ENCODE peak calls at places on chromosome 1, in six cellular contexts. N is HL-60, V is stomach, C is psoas muscle, T is esophagus squamous epithelium, I is AG10803. A is an unnamed sample.

GRCh38 chr1:200969726-200970521 is 53.6 kb downstream of the KIF21B start:
- DNase-seq in N (no peak), V (no peak), C (no peak), T (no peak), I (no peak), A (no peak)

GRCh38 chr1:247386217-247386616 is 29.8 kb upstream of the NLRP3 start:
- DNase-seq in N (no peak), V (no peak), C (no peak), T (no peak), I (no peak), A (no peak)

GRCh38 chr1:157963713-157964112 is 29.7 kb upstream of the KIRREL1 start:
- DNase-seq in N (no peak), V (peak; percentile 57), C (peak; percentile 63), T (no peak), I (peak; percentile 54), A (no peak)

GRCh38 chr1:203473281-203473680 is 2.3 kb upstream of the PRELP start:
- DNase-seq in N (no peak), V (no peak), C (no peak), T (no peak), I (no peak), A (no peak)

GRCh38 chr1:16608838-16609560 is 4.4 kb downstream of the NBPF1 start:
- DNase-seq in N (no peak), V (no peak), C (no peak), T (no peak), I (no peak), A (no peak)

GRCh38 chr1:9852410-9853301 is 28.9 kb upstream of the CLSTN1 start:
- DNase-seq in N (peak; percentile 74), V (no peak), C (no peak), T (no peak), I (peak; percentile 83), A (no peak)

GRCh38 chr1:117389284-117389683 is 22.0 kb downstream of the MAN1A2 start:
- DNase-seq in N (no peak), V (no peak), C (no peak), T (no peak), I (no peak), A (no peak)

GRCh38 chr1:67874501-67875111 is 41.3 kb upstream of the GNG12 start:
- DNase-seq in N (no peak), V (no peak), C (no peak), T (no peak), I (no peak), A (no peak)

GRCh38 chr1:16167331-16168143 is 11.7 kb upstream of the EPHA2 start:
- DNase-seq in N (no peak), V (peak; percentile 58), C (no peak), T (no peak), I (no peak), A (no peak)

GRCh38 chr1:39575191-39576015 is 1.2 kb downstream of the PABPC4 start:
- DNase-seq in N (no peak), V (peak; percentile 69), C (peak; percentile 68), T (no peak), I (peak; percentile 40), A (no peak)

GRCh38 chr1:39574646-39575045 is 1.9 kb downstream of the PABPC4 start:
- DNase-seq in N (no peak), V (peak; percentile 50), C (no peak), T (no peak), I (no peak), A (no peak)

GRCh38 chr1:39572379-39573096 is 4.1 kb downstream of the PABPC4 start:
- DNase-seq in N (no peak), V (no peak), C (no peak), T (no peak), I (no peak), A (no peak)

GRCh38 chr1:39573097-39573465 is 3.5 kb downstream of the PABPC4 start:
- DNase-seq in N (no peak), V (no peak), C (no peak), T (no peak), I (no peak), A (no peak)

GRCh38 chr1:39573736-39574624 is 2.6 kb downstream of the PABPC4 start:
- DNase-seq in N (no peak), V (no peak), C (no peak), T (no peak), I (peak; percentile 62), A (no peak)
- H3K4me3 ChIP-seq in N (peak overlapping the region; percentile 87), V (peak overlapping the region; percentile 61), C (peak overlapping the region; percentile 77), T (peak overlapping the region; percentile 65), I (peak overlapping the region; percentile 77), A (peak overlapping the region; percentile 85)

DNA sequence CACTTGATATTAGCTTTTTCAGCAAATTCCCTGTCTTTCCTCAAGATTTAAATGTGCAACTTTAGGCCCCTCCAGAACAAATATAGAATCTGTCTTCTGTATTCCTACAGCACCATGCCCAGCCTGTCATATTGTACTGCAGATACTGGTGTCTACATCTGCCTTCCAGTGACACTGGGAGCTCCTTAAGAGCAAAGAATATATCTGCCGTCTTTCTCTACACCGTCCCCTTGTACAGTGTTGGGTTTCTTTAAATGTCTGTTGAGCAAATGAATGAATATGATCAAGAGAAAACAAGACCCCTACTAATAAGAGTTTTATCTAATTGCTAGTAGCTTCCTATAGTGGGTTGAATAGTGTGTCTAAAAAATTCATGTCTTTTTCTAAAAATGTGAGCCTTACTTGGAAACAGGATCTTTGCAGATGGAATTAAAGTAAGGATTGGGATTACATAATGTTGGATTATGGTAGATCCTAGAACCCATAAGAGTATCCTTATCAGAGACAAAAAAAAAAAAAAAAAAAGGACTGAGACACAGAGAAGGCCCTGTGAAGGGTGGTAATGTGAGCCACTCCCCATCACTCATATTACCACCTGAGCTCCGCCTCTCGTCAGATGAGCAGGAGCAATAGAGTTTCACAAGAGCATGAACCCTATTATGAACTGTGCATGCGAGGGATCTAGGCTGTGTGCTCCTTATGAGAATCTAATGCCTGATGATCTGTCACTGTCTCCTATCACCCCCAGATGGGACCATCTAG is 128.6 kb downstream of the FAF1 start:
- DNase-seq in N (no peak), V (no peak), C (no peak), T (no peak), I (no peak), A (no peak)
- TF ChIP-seq CTCF in N (no peak), V (no peak), C (no peak), T (no peak), I (no peak), A (no peak)

DNA sequence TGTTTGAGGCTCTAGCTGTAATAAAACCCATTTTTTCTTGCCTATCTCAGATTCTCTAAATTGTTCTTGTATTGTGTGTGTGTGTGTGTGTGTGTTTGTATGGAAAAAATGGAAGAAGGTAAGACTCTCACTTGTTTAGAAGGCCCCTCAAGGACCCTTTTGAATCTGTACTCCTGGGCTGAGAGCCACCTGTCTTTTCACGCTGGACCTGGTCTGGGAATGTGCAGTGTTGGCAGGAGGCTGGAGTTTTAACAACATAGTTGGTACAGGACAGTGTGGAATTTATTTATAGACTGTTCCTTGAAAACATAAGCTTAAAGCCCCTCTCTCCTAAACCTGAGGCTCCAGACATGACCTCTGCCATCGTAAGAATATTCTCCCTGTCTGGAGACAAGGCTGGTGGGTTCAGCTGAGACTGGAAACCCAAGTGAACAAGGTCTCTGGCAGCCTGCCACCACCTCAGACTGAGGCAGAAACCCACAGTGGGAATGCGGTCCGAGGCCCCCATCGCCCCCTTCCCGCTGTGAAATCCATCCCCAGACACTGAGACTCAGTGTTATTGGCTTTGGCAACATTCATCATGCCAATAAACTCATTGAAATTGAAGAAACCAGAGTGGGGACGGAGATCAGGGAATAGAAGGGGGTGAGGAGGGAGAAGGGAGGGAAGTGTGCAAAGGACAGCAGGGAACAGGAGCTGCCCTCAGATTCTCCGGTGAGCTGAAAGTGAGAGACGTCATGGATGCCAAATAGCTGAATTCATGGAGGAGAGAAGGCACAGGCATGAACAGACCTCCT is 24.6 kb upstream of the PLXNA2 start:
- DNase-seq in N (no peak), V (no peak), C (no peak), T (no peak), I (no peak), A (no peak)
- H3K4me3 ChIP-seq in N (no peak overlapping the region), V (no peak overlapping the region), C (no peak overlapping the region), T (no peak overlapping the region), I (no peak overlapping the region), A (no peak overlapping the region)

GRCh38 chr1:211648980-211649934 is 26.2 kb downstream of the NEK2 start:
- DNase-seq in N (no peak), V (peak; percentile 68), C (peak; percentile 48), T (no peak), I (peak; percentile 34), A (no peak)
- TF ChIP-seq CTCF in N (no peak), V (no peak), C (no peak), T (no peak), I (peak; percentile 61), A (peak; percentile 62)

DNA sequence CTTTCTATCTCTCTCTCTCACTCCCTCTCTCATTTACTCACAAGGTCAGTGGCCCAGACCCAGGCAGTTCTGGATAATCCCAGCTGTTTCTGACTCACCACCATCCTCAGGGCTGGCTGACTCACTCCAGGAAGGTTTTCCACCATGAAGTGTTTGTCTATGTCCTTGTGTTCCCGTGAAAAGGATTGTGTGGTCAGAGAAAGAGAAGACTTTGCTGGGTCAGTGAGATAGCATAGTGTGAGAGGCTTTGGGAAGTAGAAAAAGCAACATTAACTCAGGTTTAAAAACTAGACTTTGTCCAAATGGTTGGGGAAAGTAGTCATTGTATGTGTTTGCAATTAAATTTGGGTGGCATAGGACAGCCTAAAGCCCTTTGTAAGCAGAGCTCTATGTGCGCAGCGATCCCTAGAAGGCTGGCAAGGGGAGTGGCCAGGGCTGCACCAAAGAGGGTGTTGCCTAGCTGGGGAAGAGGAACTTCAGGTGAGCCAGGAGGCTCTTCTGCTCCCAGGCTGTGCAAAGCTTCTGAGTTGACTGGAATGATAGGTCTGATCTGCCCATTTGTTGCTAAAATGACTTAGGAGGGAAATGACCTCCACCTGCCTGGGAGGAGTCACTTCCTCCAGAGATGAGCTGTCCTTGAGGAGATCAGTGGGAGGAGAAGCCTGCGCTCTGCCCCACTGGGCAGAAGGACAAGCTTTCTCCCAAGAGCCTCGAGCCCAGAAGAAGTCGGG is 4.9 kb upstream of the CAPN2 start:
- DNase-seq in N (no peak), V (peak; percentile 72), C (peak; percentile 82), T (no peak), I (peak; percentile 97), A (peak; percentile 82)
- H3K4me3 ChIP-seq in N (no peak overlapping the region), V (no peak overlapping the region), C (no peak overlapping the region), T (no peak overlapping the region), I (peak overlapping the region; percentile 21), A (no peak overlapping the region)

GRCh38 chr1:229900220-229900619 is 166.8 kb upstream of the GALNT2 start:
- DNase-seq in N (no peak), V (no peak), C (no peak), T (no peak), I (no peak), A (no peak)
- TF ChIP-seq CTCF in N (no peak), V (no peak), C (no peak), T (no peak), I (no peak), A (no peak)

DNA sequence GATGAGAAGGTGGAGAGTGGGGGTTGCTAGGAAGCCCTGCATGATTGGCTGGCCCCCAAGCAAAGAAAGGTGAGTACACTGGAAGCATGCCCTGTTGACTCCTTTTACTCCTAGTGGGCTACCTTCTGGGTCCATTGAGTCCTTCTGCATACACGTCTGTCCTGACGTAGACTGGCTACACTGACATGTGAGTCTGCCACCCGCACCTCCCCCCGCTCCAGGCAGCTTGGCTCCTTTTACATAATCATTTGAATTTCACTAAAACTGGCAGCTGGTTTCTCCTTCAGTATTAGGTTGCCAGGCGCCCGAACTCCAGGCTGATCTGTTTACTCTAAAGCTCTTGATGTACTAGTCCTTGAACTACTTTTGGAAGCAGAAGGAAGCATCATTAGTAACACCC is 8.7 kb downstream of the MRPS21 start:
- DNase-seq in N (no peak), V (no peak), C (no peak), T (no peak), I (no peak), A (no peak)
- H3K4me3 ChIP-seq in N (no peak overlapping the region), V (no peak overlapping the region), C (no peak overlapping the region), T (no peak overlapping the region), I (no peak overlapping the region), A (no peak overlapping the region)

GRCh38 chr1:152768847-152769533 is 6.0 kb upstream of the LCE1F start:
- DNase-seq in N (no peak), V (no peak), C (no peak), T (no peak), I (peak; percentile 73), A (no peak)
- TF ChIP-seq CTCF in N (no peak), V (no peak), C (no peak), T (no peak), I (peak; percentile 20), A (no peak)

A was measured in LNCaP clone FGC.